ENCODE peak calls at places on chromosome 4, in seven cellular contexts. One of them, this sample, is unnamed.

GRCh38 chr4:139242511-139243051 is 37.4 kb downstream of the MGARP start:
- DNase-seq in uterus: no peak
- DNase-seq in stimulated activated CD4-positive, alpha-beta T cell treated with anti-CD3 and anti-CD28 coated beads, Interleukin-2, amount 100 ng/mL, for 48 hours: no peak
- DNase-seq in left ventricle myocardium superior: no peak
- DNase-seq in hypothalamus: no peak
- DNase-seq in HuH-7.5: no peak
- DNase-seq in pancreas: no peak
- DNase-seq in this sample: peak; percentile 31

GRCh38 chr4:140426610-140427103 is 791 bp downstream of the CLGN start:
- DNase-seq in uterus: no peak
- DNase-seq in stimulated activated CD4-positive, alpha-beta T cell treated with anti-CD3 and anti-CD28 coated beads, Interleukin-2, amount 100 ng/mL, for 48 hours: peak; percentile 1
- DNase-seq in left ventricle myocardium superior: peak; percentile 73
- DNase-seq in hypothalamus: no peak
- DNase-seq in HuH-7.5: peak; percentile 6
- DNase-seq in pancreas: no peak
- DNase-seq in this sample: no peak

GRCh38 chr4:137664055-137664405 is 131.7 kb upstream of the PCDH18 start:
- DNase-seq in uterus: no peak
- DNase-seq in stimulated activated CD4-positive, alpha-beta T cell treated with anti-CD3 and anti-CD28 coated beads, Interleukin-2, amount 100 ng/mL, for 48 hours: no peak
- DNase-seq in left ventricle myocardium superior: no peak
- DNase-seq in hypothalamus: no peak
- DNase-seq in HuH-7.5: no peak
- DNase-seq in pancreas: no peak
- DNase-seq in this sample: peak; percentile 52

GRCh38 chr4:101175896-101176676 is 171.2 kb downstream of the PPP3CA start:
- DNase-seq in uterus: peak; percentile 62
- DNase-seq in stimulated activated CD4-positive, alpha-beta T cell treated with anti-CD3 and anti-CD28 coated beads, Interleukin-2, amount 100 ng/mL, for 48 hours: no peak
- DNase-seq in left ventricle myocardium superior: no peak
- DNase-seq in hypothalamus: no peak
- DNase-seq in HuH-7.5: no peak
- DNase-seq in pancreas: no peak
- DNase-seq in this sample: no peak

GRCh38 chr4:84215218-84215617 is 283.9 kb downstream of the NKX6-1 start:
- DNase-seq in uterus: no peak
- DNase-seq in stimulated activated CD4-positive, alpha-beta T cell treated with anti-CD3 and anti-CD28 coated beads, Interleukin-2, amount 100 ng/mL, for 48 hours: no peak
- DNase-seq in left ventricle myocardium superior: no peak
- DNase-seq in hypothalamus: no peak
- DNase-seq in HuH-7.5: no peak
- DNase-seq in pancreas: no peak
- DNase-seq in this sample: no peak

GRCh38 chr4:139587452-139587851 is 31.4 kb upstream of the SETD7 start:
- DNase-seq in uterus: no peak
- DNase-seq in stimulated activated CD4-positive, alpha-beta T cell treated with anti-CD3 and anti-CD28 coated beads, Interleukin-2, amount 100 ng/mL, for 48 hours: no peak
- DNase-seq in left ventricle myocardium superior: no peak
- DNase-seq in hypothalamus: no peak
- DNase-seq in HuH-7.5: no peak
- DNase-seq in pancreas: no peak
- DNase-seq in this sample: no peak

GRCh38 chr4:41363384-41363981 is 106.8 kb downstream of the UCHL1 start:
- DNase-seq in uterus: peak; percentile 23
- DNase-seq in stimulated activated CD4-positive, alpha-beta T cell treated with anti-CD3 and anti-CD28 coated beads, Interleukin-2, amount 100 ng/mL, for 48 hours: no peak
- DNase-seq in left ventricle myocardium superior: peak; percentile 42
- DNase-seq in hypothalamus: peak; percentile 45
- DNase-seq in HuH-7.5: no peak
- DNase-seq in pancreas: no peak
- DNase-seq in this sample: peak; percentile 73

GRCh38 chr4:137572163-137572562 is 39.9 kb upstream of the PCDH18 start:
- DNase-seq in uterus: no peak
- DNase-seq in stimulated activated CD4-positive, alpha-beta T cell treated with anti-CD3 and anti-CD28 coated beads, Interleukin-2, amount 100 ng/mL, for 48 hours: no peak
- DNase-seq in left ventricle myocardium superior: no peak
- DNase-seq in hypothalamus: no peak
- DNase-seq in HuH-7.5: no peak
- DNase-seq in pancreas: no peak
- DNase-seq in this sample: no peak

This sample was measured in AG08395.